ENCODE peak calls at places on chromosomes 2 and 18, in nine cellular contexts. J, D, X, U, N, C, V, G and L are unnamed samples.

GRCh38 chr18:10270160-10270571 is 184.3 kb upstream of the APCDD1 start:
- DNase-seq in G (peak; percentile 47), J (peak; percentile 44), X (no peak), U (no peak), V (no peak), N (no peak), D (peak; percentile 48), C (peak; percentile 77), L (no peak)

GRCh38 chr2:234410526-234410925 is 86.4 kb downstream of the ARL4C start:
- DNase-seq in X (no peak), C (no peak), D (no peak), V (no peak), J (no peak), U (no peak), N (no peak), G (no peak), L (no peak)

GRCh38 chr18:34595673-34596072 is 114.4 kb upstream of the DTNA start:
- DNase-seq in D (no peak), N (no peak), X (no peak), V (peak; percentile 8), U (no peak), G (no peak), C (peak; percentile 78), J (peak; percentile 41), L (no peak)

GRCh38 chr2:48205137-48205798 is 299.0 kb upstream of the FBXO11 start:
- DNase-seq in D (no peak), X (no peak), J (peak; percentile 8), N (no peak), G (no peak), V (no peak), C (peak; percentile 21), U (peak; percentile 73), L (no peak)

GRCh38 chr2:211879323-211879722 is 659.3 kb downstream of the ERBB4 start:
- DNase-seq in D (no peak), J (peak; percentile 12), C (no peak), G (no peak), U (no peak), V (no peak), X (no peak), N (no peak), L (no peak)

GRCh38 chr18:48408111-48408726 is 964 bp downstream of the ZBTB7C start:
- DNase-seq in N (no peak), U (no peak), J (no peak), G (peak; percentile 35), C (peak; percentile 18), D (no peak), X (no peak), V (no peak), L (no peak)

GRCh38 chr2:99169534-99169933 is 11.3 kb downstream of the MITD1 start:
- DNase-seq in G (no peak), N (no peak), V (no peak), J (no peak), X (no peak), C (no peak), U (no peak), D (no peak), L (no peak)

GRCh38 chr2:74922592-74923227 is 35.7 kb upstream of the POLE4 start:
- DNase-seq in X (no peak), D (no peak), N (no peak), V (no peak), G (no peak), J (peak; percentile 35), C (peak; percentile 38), U (no peak), L (no peak)

GRCh38 chr2:11695576-11695975 is 25.6 kb upstream of the NTSR2 start:
- DNase-seq in D (no peak), U (no peak), V (no peak), G (no peak), J (no peak), N (no peak), X (no peak), C (no peak), L (no peak)

GRCh38 chr2:144515694-144516416 is 4.1 kb downstream of the ZEB2 start:
- DNase-seq in G (peak; percentile 74), X (no peak), V (no peak), J (no peak), N (peak; percentile 79), C (peak; percentile 58), U (no peak), D (peak; percentile 53), L (no peak)

GRCh38 chr2:228649447-228649846 is 468.0 kb upstream of the SPHKAP start:
- DNase-seq in X (no peak), D (no peak), V (no peak), N (no peak), C (no peak), G (no peak), J (no peak), U (no peak), L (no peak)

GRCh38 chr2:182248362-182248761 is 178.5 kb downstream of the PDE1A start:
- DNase-seq in J (no peak), C (no peak), V (no peak), D (no peak), X (no peak), N (no peak), U (no peak), G (no peak), L (no peak)

GRCh38 chr2:137886432-137886831 is 77.8 kb upstream of the HNMT start:
- DNase-seq in J (no peak), G (no peak), U (no peak), V (no peak), C (no peak), N (no peak), D (no peak), X (no peak), L (no peak)

GRCh38 chr2:10369269-10370255 is 66.9 kb downstream of the HPCAL1 start:
- DNase-seq in G (no peak), J (no peak), N (no peak), D (no peak), V (no peak), X (no peak), U (no peak), C (no peak), L (no peak)

GRCh38 chr18:79506191-79507075 is 110.7 kb downstream of the NFATC1 start:
- DNase-seq in G (peak; percentile 30), V (no peak), C (peak; percentile 23), N (peak; percentile 77), J (no peak), X (no peak), D (peak; percentile 63), U (peak; percentile 39), L (no peak)

GRCh38 chr18:52312321-52312720 is 27.7 kb upstream of the DCC start:
- DNase-seq in D (no peak), V (no peak), N (no peak), U (no peak), J (no peak), C (no peak), G (no peak), X (no peak), L (no peak)

DNA sequence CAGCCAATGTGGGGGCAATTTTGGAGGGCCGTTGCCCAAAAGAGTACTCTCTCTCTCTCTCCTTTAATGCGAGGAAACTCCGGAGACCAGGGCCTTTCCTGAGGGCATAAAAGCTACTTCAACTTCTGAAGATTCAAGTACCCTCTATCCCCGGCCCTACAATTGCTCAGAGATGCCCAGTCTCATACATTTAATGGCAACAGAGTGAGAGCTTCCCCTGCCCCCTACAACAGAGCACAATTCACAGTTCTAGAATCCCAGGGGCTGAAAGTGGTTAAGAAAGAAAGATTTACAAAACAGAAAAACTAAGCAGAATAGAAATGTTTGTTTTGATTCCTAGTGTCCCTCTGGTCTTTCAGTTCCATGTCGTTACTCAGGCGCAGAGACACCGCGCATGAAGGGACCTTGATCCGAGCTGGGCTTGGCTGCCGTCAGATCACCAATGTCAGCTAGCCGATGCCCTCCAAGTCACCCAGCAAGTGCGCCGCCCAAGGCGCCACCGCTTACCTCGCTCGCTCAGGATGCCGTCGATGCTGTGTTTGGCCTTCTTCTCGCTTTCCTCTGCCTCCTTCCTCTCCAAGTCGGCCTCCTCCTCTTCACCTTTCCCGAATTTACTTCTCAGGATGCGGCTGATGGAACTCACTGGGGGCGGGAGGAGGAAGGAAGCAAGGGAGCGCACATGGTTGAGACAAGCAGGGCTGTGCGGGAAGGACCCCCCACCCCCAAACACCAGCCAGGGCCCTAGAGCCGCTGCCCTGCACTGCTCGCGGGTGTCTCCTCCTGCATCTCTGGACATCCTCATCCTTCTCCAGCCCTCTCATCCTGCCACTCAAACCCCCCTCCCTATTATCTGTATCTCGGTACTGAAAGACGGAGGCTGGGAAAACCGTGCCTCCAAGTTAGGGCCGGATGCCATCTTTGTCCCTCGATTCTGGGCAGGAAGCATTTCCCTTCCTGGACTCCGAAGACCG is 4.9 kb downstream of the PAX3 start:
- DNase-seq in N (no peak), U (no peak), V (no peak), C (no peak), X (no peak), G (no peak), D (no peak), J (no peak), L (no peak)
- TF ChIP-seq CTCF in N (no peak), U (no peak), V (no peak), C (no peak), X (no peak), G (no peak), D (no peak), J (no peak), L (no peak)

GRCh38 chr2:43210125-43210466 is 16.3 kb downstream of the ZFP36L2 start:
- DNase-seq in C (no peak), X (no peak), V (no peak), J (no peak), G (no peak), U (no peak), D (no peak), N (peak; percentile 64), L (no peak)
- H3K4me3 ChIP-seq in C (no peak overlapping the region), X (no peak overlapping the region), V (no peak overlapping the region), J (no peak overlapping the region), G (no peak overlapping the region), U (no peak overlapping the region), D (no peak overlapping the region), N (no peak overlapping the region), L (no peak overlapping the region)

DNA sequence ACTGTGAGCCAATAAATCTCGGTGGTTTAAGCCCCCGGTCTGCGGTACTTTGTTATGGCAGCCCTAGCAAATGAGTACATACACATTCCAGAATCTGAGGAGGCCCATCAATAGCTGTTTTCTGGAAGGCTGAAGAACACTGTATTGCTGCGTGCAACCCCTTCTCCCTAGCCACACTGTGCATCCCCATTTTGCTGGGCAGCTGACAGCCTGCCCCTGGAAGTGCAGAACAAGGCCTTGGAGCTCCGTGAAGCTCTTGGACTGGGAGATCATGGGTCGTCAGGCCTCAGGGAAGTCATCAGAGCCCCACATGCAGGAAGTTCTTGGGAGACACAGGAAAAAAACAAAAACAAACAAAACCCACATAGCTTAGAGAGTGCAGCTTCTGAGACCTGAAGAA is 90.6 kb upstream of the ST6GAL2 start:
- DNase-seq in N (no peak), D (no peak), U (no peak), G (no peak), C (no peak), V (no peak), X (no peak), J (no peak), L (no peak)
- TF ChIP-seq CTCF in N (no peak), D (no peak), U (no peak), G (no peak), C (no peak), V (no peak), X (no peak), J (no peak), L (no peak)

GRCh38 chr18:69840445-69840844 is 107.2 kb downstream of the CD226 start:
- DNase-seq in D (no peak), C (peak; percentile 27), X (no peak), N (no peak), J (peak; percentile 82), V (no peak), G (no peak), U (no peak), L (no peak)
- H3K4me3 ChIP-seq in D (no peak overlapping the region), C (no peak overlapping the region), X (no peak overlapping the region), N (no peak overlapping the region), J (no peak overlapping the region), V (no peak overlapping the region), G (no peak overlapping the region), U (no peak overlapping the region), L (no peak overlapping the region)

GRCh38 chr2:7031424-7032245 is 114.4 kb downstream of the RNF144A start:
- DNase-seq in U (no peak), D (no peak), G (no peak), C (peak; percentile 78), V (no peak), X (no peak), J (no peak), N (peak; percentile 95), L (no peak)
- TF ChIP-seq CTCF in U (no peak), D (no peak), G (no peak), C (no peak), V (no peak), X (no peak), J (no peak), N (no peak), L (no peak)